ENCODE peak calls at places on chromosome 21, in five cellular contexts. One of them, this sample, is unnamed.

GRCh38 chr21:43861716-43862115 is 3.3 kb upstream of the AGPAT3 start:
- DNase-seq in germinal center: no peak
- DNase-seq in ACHN: no peak
- DNase-seq in AG09309: no peak
- DNase-seq in NCI-H1105 treated with DMSO at 0.1 percent for 48 hours: peak
- DNase-seq in this sample: no peak

GRCh38 chr21:35256468-35256988 is 207.4 kb upstream of the RUNX1 start:
- DNase-seq in germinal center: no peak
- DNase-seq in ACHN: peak
- DNase-seq in AG09309: peak
- DNase-seq in NCI-H1105 treated with DMSO at 0.1 percent for 48 hours: peak
- DNase-seq in this sample: peak

GRCh38 chr21:42193721-42194120 is 25.2 kb upstream of the ABCG1 start:
- DNase-seq in germinal center: no peak
- DNase-seq in ACHN: no peak
- DNase-seq in AG09309: no peak
- DNase-seq in NCI-H1105 treated with DMSO at 0.1 percent for 48 hours: no peak
- DNase-seq in this sample: no peak

GRCh38 chr21:19547951-19548635 is 1144.5 kb upstream of the TMPRSS15 start:
- DNase-seq in germinal center: no peak
- DNase-seq in ACHN: no peak
- DNase-seq in AG09309: no peak
- DNase-seq in NCI-H1105 treated with DMSO at 0.1 percent for 48 hours: peak
- DNase-seq in this sample: no peak

GRCh38 chr21:27146268-27146667 is 179.4 kb upstream of the ADAMTS5 start:
- DNase-seq in germinal center: no peak
- DNase-seq in ACHN: no peak
- DNase-seq in AG09309: no peak
- DNase-seq in NCI-H1105 treated with DMSO at 0.1 percent for 48 hours: no peak
- DNase-seq in this sample: no peak

GRCh38 chr21:42062543-42063022 is 8.5 kb upstream of the UMODL1 start:
- DNase-seq in germinal center: peak
- DNase-seq in ACHN: no peak
- DNase-seq in AG09309: no peak
- DNase-seq in NCI-H1105 treated with DMSO at 0.1 percent for 48 hours: no peak
- DNase-seq in this sample: no peak

GRCh38 chr21:35850029-35850428 is 210.3 kb downstream of the SETD4 start:
- DNase-seq in germinal center: no peak
- DNase-seq in ACHN: no peak
- DNase-seq in AG09309: peak
- DNase-seq in NCI-H1105 treated with DMSO at 0.1 percent for 48 hours: no peak
- DNase-seq in this sample: peak

GRCh38 chr21:35234725-35235124 is 185.6 kb upstream of the RUNX1 start:
- DNase-seq in germinal center: peak
- DNase-seq in ACHN: no peak
- DNase-seq in AG09309: no peak
- DNase-seq in NCI-H1105 treated with DMSO at 0.1 percent for 48 hours: no peak
- DNase-seq in this sample: no peak

GRCh38 chr21:33668180-33668579 is 25.9 kb downstream of the ITSN1 start:
- DNase-seq in germinal center: no peak
- DNase-seq in ACHN: no peak
- DNase-seq in AG09309: no peak
- DNase-seq in NCI-H1105 treated with DMSO at 0.1 percent for 48 hours: no peak
- DNase-seq in this sample: no peak

GRCh38 chr21:45747802-45748445 is 104.4 kb downstream of the PCBP3 start:
- DNase-seq in germinal center: no peak
- DNase-seq in ACHN: peak
- DNase-seq in AG09309: peak
- DNase-seq in NCI-H1105 treated with DMSO at 0.1 percent for 48 hours: peak
- DNase-seq in this sample: peak

GRCh38 chr21:37829447-37829846 is 86.8 kb downstream of the KCNJ6 start:
- DNase-seq in germinal center: no peak
- DNase-seq in ACHN: peak
- DNase-seq in AG09309: peak
- DNase-seq in NCI-H1105 treated with DMSO at 0.1 percent for 48 hours: no peak
- DNase-seq in this sample: no peak

This sample was measured in AG09319.